ENCODE peak calls at places on chromosome 14, in seven cellular contexts. One of them, this sample, is unnamed. For H3K36me3, the result is how much of the 10 kb centered on the place peaks cover.

GRCh38 chr14:31945074-31945613 is 132.0 kb upstream of the ARHGAP5 start:
- DNase-seq in HAP-1: no peak
- DNase-seq in upper lobe of right lung: no peak
- DNase-seq in stomach: no peak
- DNase-seq in GM23248: no peak
- DNase-seq in psoas muscle: no peak
- DNase-seq in heart left ventricle: no peak
- DNase-seq in this sample: peak

GRCh38 chr14:93201155-93201704 is 5.6 kb downstream of the GON7 start:
- DNase-seq in HAP-1: no peak
- DNase-seq in upper lobe of right lung: no peak
- DNase-seq in stomach: no peak
- DNase-seq in GM23248: no peak
- DNase-seq in psoas muscle: no peak
- DNase-seq in heart left ventricle: no peak
- DNase-seq in this sample: no peak

GRCh38 chr14:49622022-49622607 is 1.5 kb downstream of the MGAT2 start:
- DNase-seq in HAP-1: no peak
- DNase-seq in upper lobe of right lung: no peak
- DNase-seq in stomach: no peak
- DNase-seq in GM23248: peak
- DNase-seq in psoas muscle: no peak
- DNase-seq in heart left ventricle: no peak
- DNase-seq in this sample: no peak

GRCh38 chr14:66038214-66038977 is 447.8 kb upstream of the CCDC196 start:
- DNase-seq in HAP-1: no peak
- DNase-seq in upper lobe of right lung: no peak
- DNase-seq in stomach: no peak
- DNase-seq in GM23248: peak
- DNase-seq in psoas muscle: no peak
- DNase-seq in heart left ventricle: peak
- DNase-seq in this sample: no peak

GRCh38 chr14:95222151-95222631 is 64.9 kb upstream of the DICER1 start:
- DNase-seq in HAP-1: no peak
- DNase-seq in upper lobe of right lung: no peak
- DNase-seq in stomach: no peak
- DNase-seq in GM23248: peak
- DNase-seq in psoas muscle: peak
- DNase-seq in heart left ventricle: no peak
- DNase-seq in this sample: no peak

GRCh38 chr14:93346926-93347721 is at the start of gene COX8C:
- DNase-seq in HAP-1: no peak
- DNase-seq in upper lobe of right lung: no peak
- DNase-seq in stomach: no peak
- DNase-seq in GM23248: no peak
- DNase-seq in psoas muscle: no peak
- DNase-seq in heart left ventricle: no peak
- DNase-seq in this sample: no peak

GRCh38 chr14:70808402-70809237 is 693 bp downstream of the MAP3K9 start:
- DNase-seq in HAP-1: peak
- DNase-seq in upper lobe of right lung: peak
- DNase-seq in stomach: peak
- DNase-seq in GM23248: peak
- DNase-seq in psoas muscle: peak
- DNase-seq in heart left ventricle: peak
- DNase-seq in this sample: peak

GRCh38 chr14:96538097-96538496 is 35.9 kb downstream of the PAPOLA start:
- DNase-seq in HAP-1: no peak
- DNase-seq in upper lobe of right lung: no peak
- DNase-seq in stomach: no peak
- DNase-seq in GM23248: no peak
- DNase-seq in psoas muscle: no peak
- DNase-seq in heart left ventricle: no peak
- DNase-seq in this sample: no peak

GRCh38 chr14:49479432-49479831 is 106.7 kb downstream of the RPS29 start:
- DNase-seq in HAP-1: no peak
- DNase-seq in upper lobe of right lung: no peak
- DNase-seq in stomach: peak
- DNase-seq in GM23248: peak
- DNase-seq in psoas muscle: no peak
- DNase-seq in heart left ventricle: no peak
- DNase-seq in this sample: no peak

GRCh38 chr14:90498198-90498597 is 101.4 kb downstream of the CALM1 start:
- DNase-seq in HAP-1: no peak
- DNase-seq in upper lobe of right lung: no peak
- DNase-seq in stomach: no peak
- DNase-seq in GM23248: no peak
- DNase-seq in psoas muscle: no peak
- DNase-seq in heart left ventricle: no peak
- DNase-seq in this sample: no peak

GRCh38 chr14:92960706-92961566 is 38.0 kb downstream of the CHGA start:
- DNase-seq in HAP-1: no peak
- DNase-seq in upper lobe of right lung: no peak
- DNase-seq in stomach: no peak
- DNase-seq in GM23248: peak
- DNase-seq in psoas muscle: peak
- DNase-seq in heart left ventricle: no peak
- DNase-seq in this sample: no peak

GRCh38 chr14:59189281-59189821 is 884 bp downstream of the DAAM1 start:
- DNase-seq in HAP-1: no peak
- DNase-seq in upper lobe of right lung: peak
- DNase-seq in stomach: no peak
- DNase-seq in GM23248: peak
- DNase-seq in psoas muscle: peak
- DNase-seq in heart left ventricle: peak
- DNase-seq in this sample: peak

GRCh38 chr14:53952533-53952932 is 4.1 kb downstream of the BMP4 start:
- DNase-seq in HAP-1: no peak
- DNase-seq in upper lobe of right lung: no peak
- DNase-seq in stomach: no peak
- DNase-seq in GM23248: no peak
- DNase-seq in psoas muscle: peak
- DNase-seq in heart left ventricle: no peak
- DNase-seq in this sample: no peak

GRCh38 chr14:91354221-91354916 is 63.3 kb downstream of the CCDC88C start:
- DNase-seq in HAP-1: no peak
- DNase-seq in upper lobe of right lung: no peak
- DNase-seq in stomach: no peak
- DNase-seq in GM23248: peak
- DNase-seq in psoas muscle: peak
- DNase-seq in heart left ventricle: no peak
- DNase-seq in this sample: peak

GRCh38 chr14:89960895-89961294 is 5.2 kb downstream of the TDP1 start:
- DNase-seq in HAP-1: no peak
- DNase-seq in upper lobe of right lung: no peak
- DNase-seq in stomach: no peak
- DNase-seq in GM23248: no peak
- DNase-seq in psoas muscle: no peak
- DNase-seq in heart left ventricle: no peak
- DNase-seq in this sample: no peak

GRCh38 chr14:105944632-105945610 is 418.5 kb downstream of the TMEM121 start:
- DNase-seq in HAP-1: peak
- DNase-seq in upper lobe of right lung: peak
- DNase-seq in stomach: peak
- DNase-seq in GM23248: peak
- DNase-seq in psoas muscle: peak
- DNase-seq in heart left ventricle: peak
- DNase-seq in this sample: no peak

GRCh38 chr14:61322799-61323290 is 1.5 kb downstream of the PRKCH start:
- DNase-seq in HAP-1: no peak
- DNase-seq in upper lobe of right lung: no peak
- DNase-seq in stomach: no peak
- DNase-seq in GM23248: peak
- DNase-seq in psoas muscle: no peak
- DNase-seq in heart left ventricle: no peak
- DNase-seq in this sample: no peak

GRCh38 chr14:62126885-62127478 is 364.8 kb downstream of the SNAPC1 start:
- DNase-seq in HAP-1: peak
- DNase-seq in upper lobe of right lung: no peak
- DNase-seq in stomach: no peak
- DNase-seq in GM23248: peak
- DNase-seq in psoas muscle: no peak
- DNase-seq in heart left ventricle: no peak
- DNase-seq in this sample: peak

GRCh38 chr14:53778263-53778662 is 178.4 kb downstream of the BMP4 start:
- DNase-seq in HAP-1: no peak
- DNase-seq in upper lobe of right lung: no peak
- DNase-seq in stomach: no peak
- DNase-seq in GM23248: no peak
- DNase-seq in psoas muscle: no peak
- DNase-seq in heart left ventricle: no peak
- DNase-seq in this sample: no peak

GRCh38 chr14:38252066-38252710 is 3.7 kb downstream of the CLEC14A start:
- DNase-seq in HAP-1: no peak
- DNase-seq in upper lobe of right lung: no peak
- DNase-seq in stomach: no peak
- DNase-seq in GM23248: no peak
- DNase-seq in psoas muscle: no peak
- DNase-seq in heart left ventricle: no peak
- DNase-seq in this sample: no peak

DNA sequence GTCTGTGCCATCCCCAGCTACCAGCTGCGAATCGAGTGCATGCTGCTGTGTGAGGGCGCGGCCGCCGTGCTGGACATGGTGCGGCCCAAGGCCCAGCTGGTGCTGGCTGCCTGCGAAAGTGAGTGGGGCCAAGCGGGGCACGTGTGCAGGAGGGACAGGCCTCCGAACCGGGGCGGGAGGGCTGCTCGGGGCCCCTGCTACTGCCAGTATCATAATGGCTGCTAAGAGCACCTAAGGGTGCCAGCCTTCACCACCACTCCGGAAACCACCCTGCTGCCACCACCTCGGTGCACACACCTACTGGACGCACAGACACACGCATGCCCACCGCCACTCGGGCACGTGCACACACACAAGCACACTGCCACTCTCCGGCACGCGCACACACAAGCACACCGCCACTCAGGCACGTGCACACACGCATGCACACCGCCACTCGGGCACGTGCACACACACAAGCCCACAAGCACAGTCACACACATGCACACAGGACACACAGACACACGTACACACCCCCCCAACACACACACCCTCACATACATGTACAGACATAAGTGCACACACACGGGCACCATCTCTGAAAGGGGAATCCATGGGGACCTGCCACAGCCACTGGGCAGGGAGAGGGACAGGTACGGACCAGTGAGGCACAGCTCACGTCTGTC is 13.8 kb upstream of the ADSS1 start:
- DNase-seq in HAP-1: no peak
- DNase-seq in upper lobe of right lung: no peak
- DNase-seq in stomach: no peak
- DNase-seq in GM23248: no peak
- DNase-seq in psoas muscle: no peak
- DNase-seq in heart left ventricle: no peak
- DNase-seq in this sample: no peak
- H3K36me3 ChIP-seq in HAP-1: under half
- H3K36me3 ChIP-seq in upper lobe of right lung: half or more
- H3K36me3 ChIP-seq in stomach: half or more
- H3K36me3 ChIP-seq in GM23248: under half
- H3K36me3 ChIP-seq in psoas muscle: half or more
- H3K36me3 ChIP-seq in heart left ventricle: under half
- H3K36me3 ChIP-seq in this sample: under half

GRCh38 chr14:22929848-22930364 is 730 bp upstream of the PRMT5 start:
- DNase-seq in HAP-1: no peak
- DNase-seq in upper lobe of right lung: no peak
- DNase-seq in stomach: no peak
- DNase-seq in GM23248: no peak
- DNase-seq in psoas muscle: no peak
- DNase-seq in heart left ventricle: no peak
- DNase-seq in this sample: no peak
- H3K36me3 ChIP-seq in HAP-1: under half
- H3K36me3 ChIP-seq in upper lobe of right lung: under half
- H3K36me3 ChIP-seq in stomach: under half
- H3K36me3 ChIP-seq in GM23248: under half
- H3K36me3 ChIP-seq in psoas muscle: under half
- H3K36me3 ChIP-seq in heart left ventricle: under half
- H3K36me3 ChIP-seq in this sample: under half

GRCh38 chr14:101878222-101879211 is 85.9 kb upstream of the DYNC1H1 start:
- DNase-seq in HAP-1: no peak
- DNase-seq in upper lobe of right lung: no peak
- DNase-seq in stomach: peak
- DNase-seq in GM23248: no peak
- DNase-seq in psoas muscle: no peak
- DNase-seq in heart left ventricle: no peak
- DNase-seq in this sample: peak
- H3K36me3 ChIP-seq in HAP-1: under half
- H3K36me3 ChIP-seq in upper lobe of right lung: under half
- H3K36me3 ChIP-seq in stomach: under half
- H3K36me3 ChIP-seq in GM23248: under half
- H3K36me3 ChIP-seq in psoas muscle: under half
- H3K36me3 ChIP-seq in heart left ventricle: under half
- H3K36me3 ChIP-seq in this sample: under half

DNA sequence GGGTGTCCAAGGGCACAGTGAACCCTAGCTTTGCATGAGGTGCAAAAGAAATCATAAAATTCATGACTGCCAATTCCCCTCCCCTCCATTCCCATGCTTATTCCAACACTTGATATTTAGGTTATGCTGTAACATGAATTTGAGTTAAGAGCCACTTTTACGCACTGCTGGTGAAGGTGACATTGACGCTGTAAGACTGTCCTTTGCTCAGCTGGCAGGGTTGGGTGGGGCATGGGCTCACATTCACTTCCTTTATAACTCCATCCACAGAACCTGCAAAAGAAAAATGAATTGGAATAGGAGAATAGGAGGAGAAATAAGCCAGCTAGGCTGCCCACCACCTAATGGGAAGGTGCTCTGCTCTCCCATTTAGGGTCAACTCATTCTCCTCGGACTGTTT is 6.9 kb downstream of the NPC2 start:
- DNase-seq in HAP-1: no peak
- DNase-seq in upper lobe of right lung: no peak
- DNase-seq in stomach: no peak
- DNase-seq in GM23248: no peak
- DNase-seq in psoas muscle: no peak
- DNase-seq in heart left ventricle: no peak
- DNase-seq in this sample: no peak
- H3K36me3 ChIP-seq in HAP-1: under half
- H3K36me3 ChIP-seq in upper lobe of right lung: half or more
- H3K36me3 ChIP-seq in stomach: under half
- H3K36me3 ChIP-seq in GM23248: under half
- H3K36me3 ChIP-seq in psoas muscle: under half
- H3K36me3 ChIP-seq in heart left ventricle: under half
- H3K36me3 ChIP-seq in this sample: under half

GRCh38 chr14:103728141-103728540 is 12.5 kb downstream of the ZFYVE21 start:
- DNase-seq in HAP-1: no peak
- DNase-seq in upper lobe of right lung: no peak
- DNase-seq in stomach: no peak
- DNase-seq in GM23248: no peak
- DNase-seq in psoas muscle: peak
- DNase-seq in heart left ventricle: peak
- DNase-seq in this sample: no peak
- H3K36me3 ChIP-seq in HAP-1: half or more
- H3K36me3 ChIP-seq in upper lobe of right lung: under half
- H3K36me3 ChIP-seq in stomach: under half
- H3K36me3 ChIP-seq in GM23248: under half
- H3K36me3 ChIP-seq in psoas muscle: half or more
- H3K36me3 ChIP-seq in heart left ventricle: under half
- H3K36me3 ChIP-seq in this sample: under half

GRCh38 chr14:100841445-100842403 is 15.8 kb downstream of the MEG3 start:
- DNase-seq in HAP-1: no peak
- DNase-seq in upper lobe of right lung: no peak
- DNase-seq in stomach: no peak
- DNase-seq in GM23248: no peak
- DNase-seq in psoas muscle: no peak
- DNase-seq in heart left ventricle: no peak
- DNase-seq in this sample: no peak
- H3K36me3 ChIP-seq in HAP-1: under half
- H3K36me3 ChIP-seq in upper lobe of right lung: under half
- H3K36me3 ChIP-seq in stomach: under half
- H3K36me3 ChIP-seq in GM23248: under half
- H3K36me3 ChIP-seq in psoas muscle: under half
- H3K36me3 ChIP-seq in heart left ventricle: under half
- H3K36me3 ChIP-seq in this sample: under half

This sample was measured in OCI-LY7.